ENCODE peak calls at places on chromosomes 2 and 18, in four cellular contexts. Q is stimulated activated CD8-positive, alpha-beta memory T cell treated with anti-CD3 and anti-CD28 coated beads, Interleukin-15, amount 100 ng/mL, for 48 hours; M is RWPE1; E is AG08395. V is an unnamed sample.

GRCh38 chr2:70992945-70993688 is 1.6 kb downstream of the TEX261 start:
- DNase-seq in Q (no peak), M (no peak), E (no peak), V (no peak)

GRCh38 chr2:44802409-44803099 is 138.9 kb upstream of the SIX3 start:
- DNase-seq in Q (no peak), M (peak; percentile 18), E (no peak), V (no peak)

GRCh38 chr2:56448999-56449431 is 265.2 kb downstream of the CCDC85A start:
- DNase-seq in Q (no peak), M (peak; percentile 38), E (no peak), V (no peak)

GRCh38 chr2:237473474-237474453 is 13.3 kb upstream of the MLPH start:
- DNase-seq in Q (no peak), M (no peak), E (peak; percentile 59), V (no peak)

GRCh38 chr2:215713393-215713792 is 277.5 kb upstream of the FN1 start:
- DNase-seq in Q (no peak), M (no peak), E (peak; percentile 69), V (peak; percentile 42)

GRCh38 chr18:9328776-9329175 is 5.8 kb upstream of the TWSG1 start:
- DNase-seq in Q (no peak), M (no peak), E (no peak), V (no peak)

GRCh38 chr2:160491922-160492371 is 1.7 kb downstream of the RBMS1 start:
- DNase-seq in Q (no peak), M (peak; percentile 20), E (peak; percentile 50), V (peak; percentile 48)

GRCh38 chr2:233434666-233435375 is 80.5 kb downstream of the DGKD start:
- DNase-seq in Q (no peak), M (no peak), E (no peak), V (no peak)